ENCODE peak calls at places on chromosomes 3 and 15, in nine cellular contexts. J, T, W, D, R, E, Q, Y and N are unnamed samples.

GRCh38 chr3:184058029-184058428 is 5.2 kb downstream of the HTR3C start:
- DNase-seq in J (no peak), T (no peak), W (no peak), D (no peak), R (peak; percentile 27), E (no peak), Q (no peak), Y (no peak), N (no peak)

GRCh38 chr3:148202386-148202785 is 495.3 kb upstream of the AGTR1 start:
- DNase-seq in J (no peak), T (no peak), W (no peak), D (no peak), R (no peak), E (no peak), Q (no peak), Y (peak; percentile 15), N (no peak)

GRCh38 chr3:46067401-46067800 is 40.1 kb upstream of the XCR1 start:
- DNase-seq in J (no peak), T (no peak), W (no peak), D (no peak), R (no peak), E (no peak), Q (no peak), Y (no peak), N (no peak)

GRCh38 chr15:51580385-51580784 is 42.2 kb downstream of the DMXL2 start:
- DNase-seq in J (no peak), T (no peak), W (no peak), D (no peak), R (no peak), E (no peak), Q (no peak), Y (no peak), N (no peak)

GRCh38 chr15:44729394-44729913 is 6.9 kb upstream of the TRIM69 start:
- DNase-seq in J (no peak), T (no peak), W (peak; percentile 66), D (peak; percentile 50), R (peak; percentile 50), E (peak; percentile 35), Q (peak; percentile 46), Y (peak; percentile 22), N (no peak)

GRCh38 chr3:16478516-16478915 is 35.0 kb downstream of the RFTN1 start:
- DNase-seq in J (no peak), T (no peak), W (no peak), D (no peak), R (peak; percentile 55), E (no peak), Q (no peak), Y (no peak), N (no peak)

GRCh38 chr15:62879770-62880169 is 162.8 kb upstream of the TPM1 start:
- DNase-seq in J (no peak), T (no peak), W (no peak), D (no peak), R (no peak), E (no peak), Q (no peak), Y (no peak), N (no peak)

GRCh38 chr3:58063424-58063823 is 55.2 kb downstream of the FLNB start:
- DNase-seq in J (no peak), T (peak; percentile 27), W (no peak), D (peak; percentile 38), R (peak; percentile 84), E (no peak), Q (no peak), Y (no peak), N (no peak)

GRCh38 chr3:138051946-138052802 is 42.2 kb downstream of the CLDN18 start:
- DNase-seq in J (no peak), T (peak; percentile 8), W (no peak), D (peak; percentile 75), R (peak; percentile 60), E (no peak), Q (peak; percentile 33), Y (peak; percentile 53), N (no peak)

GRCh38 chr15:85527907-85528306 is 147.5 kb downstream of the AKAP13 start:
- DNase-seq in J (no peak), T (no peak), W (no peak), D (no peak), R (peak; percentile 89), E (no peak), Q (no peak), Y (no peak), N (no peak)

GRCh38 chr15:70539409-70539808 is 223.9 kb downstream of the UACA start:
- DNase-seq in J (no peak), T (no peak), W (no peak), D (no peak), R (no peak), E (no peak), Q (no peak), Y (no peak), N (no peak)

GRCh38 chr3:178405456-178405970 is 130.7 kb upstream of the KCNMB2 start:
- DNase-seq in J (no peak), T (no peak), W (no peak), D (no peak), R (peak; percentile 50), E (no peak), Q (no peak), Y (no peak), N (no peak)

GRCh38 chr15:95113041-95113440 is 881.7 kb downstream of the MCTP2 start:
- DNase-seq in J (no peak), T (no peak), W (no peak), D (no peak), R (no peak), E (no peak), Q (no peak), Y (no peak), N (no peak)

GRCh38 chr3:138348107-138348949 is at the start of gene MRAS:
- DNase-seq in J (peak; percentile 70), T (peak; percentile 96), W (no peak), D (peak; percentile 79), R (peak; percentile 83), E (peak; percentile 36), Q (peak; percentile 77), Y (peak; percentile 78), N (no peak)

GRCh38 chr3:132256984-132257383 is 60.2 kb upstream of the ACP3 start:
- DNase-seq in J (peak; percentile 6), T (peak; percentile 35), W (no peak), D (peak; percentile 40), R (peak; percentile 81), E (peak; percentile 50), Q (no peak), Y (peak; percentile 41), N (peak; percentile 32)

GRCh38 chr15:93035953-93036810 is 52.8 kb downstream of the RGMA start:
- DNase-seq in J (peak; percentile 35), T (peak; percentile 94), W (peak; percentile 70), D (peak; percentile 51), R (peak; percentile 44), E (no peak), Q (peak; percentile 33), Y (peak; percentile 64), N (no peak)

DNA sequence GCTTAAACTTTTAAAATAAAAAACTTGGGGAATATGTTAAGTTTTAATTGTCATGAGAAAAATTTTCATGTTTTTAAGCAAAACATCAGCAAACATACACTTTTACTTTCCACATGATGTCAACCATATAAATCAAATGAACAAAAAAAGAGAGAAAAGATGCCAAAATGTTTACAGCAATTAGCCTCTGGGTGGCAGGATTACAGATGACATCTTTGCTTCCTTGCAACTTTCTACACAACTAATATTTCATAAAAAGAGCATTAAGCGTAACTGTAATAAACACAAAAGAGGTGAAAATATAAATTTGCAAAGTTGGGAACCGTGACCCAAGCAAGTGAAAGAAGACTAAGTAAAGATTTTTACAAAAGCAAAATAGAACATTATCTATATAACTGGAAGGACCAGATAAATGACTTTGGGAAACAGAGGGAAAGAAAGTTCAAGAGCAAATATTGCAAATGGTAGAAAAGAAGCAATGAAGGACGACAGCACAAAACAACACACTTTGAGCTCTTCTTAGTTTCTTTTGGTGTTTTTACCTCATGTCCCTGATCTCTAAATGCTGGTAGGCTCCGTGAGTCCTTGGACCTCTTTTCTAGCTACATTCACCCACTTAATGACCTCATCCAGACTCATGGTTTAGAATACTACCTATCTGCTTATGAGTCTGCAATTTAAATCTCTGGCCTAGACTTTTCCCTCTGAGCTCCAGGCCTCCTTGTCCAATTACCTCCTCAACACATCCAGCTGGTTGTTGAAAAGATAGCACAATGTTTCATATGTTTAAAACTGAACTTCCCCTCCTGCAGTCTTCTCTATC is 9.4 kb downstream of the TP53BP1 start:
- DNase-seq in J (no peak), T (peak; percentile 5), W (no peak), D (no peak), R (peak; percentile 57), E (no peak), Q (no peak), Y (no peak), N (no peak)
- H3K27ac ChIP-seq in J (no peak overlapping the region), T (no peak overlapping the region), W (no peak overlapping the region), D (no peak overlapping the region), R (no peak overlapping the region), E (no peak overlapping the region), Q (no peak overlapping the region), Y (no peak overlapping the region), N (no peak overlapping the region)

GRCh38 chr3:13335062-13335461 is 85.1 kb downstream of the NUP210 start:
- DNase-seq in J (no peak), T (no peak), W (no peak), D (no peak), R (no peak), E (no peak), Q (no peak), Y (no peak), N (no peak)
- H3K36me3 ChIP-seq in J (peaks cover 19% of the 10 kb centered on the region), T (no peaks in the 10 kb centered on the region), W (peaks cover 78% of the 10 kb centered on the region), D (no peaks in the 10 kb centered on the region), R (no peaks in the 10 kb centered on the region), E (no peaks in the 10 kb centered on the region), Q (peaks cover 1% of the 10 kb centered on the region), Y (peaks cover 75% of the 10 kb centered on the region), N (no peaks in the 10 kb centered on the region)

DNA sequence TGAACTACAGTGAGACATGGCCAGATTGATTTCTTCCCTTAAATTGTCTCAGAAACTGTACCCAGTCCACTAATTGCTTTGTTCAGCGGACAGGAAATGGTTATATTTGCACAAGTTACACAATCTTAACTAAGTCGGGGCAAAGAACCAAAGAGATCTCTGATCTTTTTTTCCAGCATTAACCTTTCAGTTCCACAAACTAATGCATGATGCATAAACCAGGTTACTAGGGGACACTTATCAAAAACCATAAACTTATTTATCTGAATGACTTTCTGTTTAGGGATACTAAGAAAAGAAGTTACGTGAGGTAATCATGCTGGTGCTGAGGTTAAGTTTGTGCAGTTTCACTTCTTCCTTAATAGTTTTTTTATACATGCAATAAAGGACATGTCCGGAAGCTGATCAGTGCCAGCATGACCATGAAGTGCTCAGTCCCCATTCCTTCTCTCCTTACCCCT is 22.4 kb downstream of the FNDC3B start:
- DNase-seq in J (no peak), T (no peak), W (no peak), D (no peak), R (peak; percentile 41), E (peak; percentile 27), Q (no peak), Y (no peak), N (no peak)
- H3K27ac ChIP-seq in J (no peak overlapping the region), T (peak overlapping the region; percentile 63), W (no peak overlapping the region), D (peak overlapping the region; percentile 56), R (no peak overlapping the region), E (no peak overlapping the region), Q (peak overlapping the region; percentile 75), Y (no peak overlapping the region), N (peak overlapping the region; percentile 38)

DNA sequence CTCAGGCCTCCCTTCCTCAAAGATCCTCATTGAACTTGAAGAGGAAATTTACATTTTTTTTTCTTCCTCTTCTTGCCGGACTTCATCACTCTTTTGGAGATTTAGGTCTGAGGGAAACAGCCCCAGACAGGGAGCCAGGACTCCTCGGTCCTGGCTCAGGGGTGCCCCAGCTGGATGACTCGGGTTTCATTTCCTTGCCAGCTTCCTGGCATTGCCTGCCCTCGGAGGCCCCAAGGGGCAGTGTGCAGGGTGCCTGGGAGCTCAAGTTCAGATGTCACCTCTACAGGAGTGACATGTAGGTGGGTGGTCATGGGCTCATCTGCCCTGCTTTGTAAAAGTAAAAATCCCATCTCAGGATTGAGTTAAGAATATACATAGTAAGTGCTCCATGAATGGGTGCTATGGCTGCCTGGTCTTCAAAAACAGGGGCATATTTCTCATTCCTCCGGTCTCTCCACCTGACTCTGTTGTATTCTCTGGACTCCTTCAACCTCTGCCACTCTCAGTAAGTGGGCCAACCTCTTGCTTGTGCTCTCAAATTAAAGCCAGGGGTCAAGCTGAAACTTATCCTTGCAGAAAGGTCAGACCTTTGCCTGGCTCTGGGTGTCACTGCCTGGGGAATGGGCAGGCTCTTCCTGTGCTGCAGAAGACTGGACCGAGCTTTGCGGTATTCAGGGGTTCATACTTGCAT is 51.8 kb downstream of the SMAD6 start:
- DNase-seq in J (no peak), T (no peak), W (peak; percentile 15), D (no peak), R (no peak), E (no peak), Q (peak; percentile 7), Y (no peak), N (no peak)
- H3K36me3 ChIP-seq in J (no peaks in the 10 kb centered on the region), T (peaks cover 35% of the 10 kb centered on the region), W (no peaks in the 10 kb centered on the region), D (peaks cover 3% of the 10 kb centered on the region), R (peaks cover 2% of the 10 kb centered on the region), E (no peaks in the 10 kb centered on the region), Q (no peaks in the 10 kb centered on the region), Y (peaks cover 18% of the 10 kb centered on the region), N (peaks cover 36% of the 10 kb centered on the region)